ENCODE peak calls at places on chromosomes 1 and 21, in eight cellular contexts. One of them, this sample, is unnamed.

GRCh38 chr1:179586107-179586823 is 5.4 kb upstream of the TDRD5 start:
- DNase-seq in esophagus squamous epithelium: no peak
- DNase-seq in stomach: peak; percentile 85
- DNase-seq in upper lobe of right lung: peak; percentile 78
- DNase-seq in ovary: peak; percentile 38
- DNase-seq in heart left ventricle: peak; percentile 25
- DNase-seq in naive thymus-derived CD4-positive, alpha-beta T cell: no peak
- DNase-seq in CD8-positive, alpha-beta memory T cell: no peak
- DNase-seq in this sample: peak; percentile 70

GRCh38 chr1:176656257-176656995 is 193.5 kb downstream of the PAPPA2 start:
- DNase-seq in esophagus squamous epithelium: no peak
- DNase-seq in stomach: no peak
- DNase-seq in upper lobe of right lung: no peak
- DNase-seq in ovary: no peak
- DNase-seq in heart left ventricle: peak; percentile 47
- DNase-seq in naive thymus-derived CD4-positive, alpha-beta T cell: no peak
- DNase-seq in CD8-positive, alpha-beta memory T cell: no peak
- DNase-seq in this sample: no peak

GRCh38 chr1:228809621-228810313 is 74.5 kb downstream of the RHOU start:
- DNase-seq in esophagus squamous epithelium: no peak
- DNase-seq in stomach: no peak
- DNase-seq in upper lobe of right lung: no peak
- DNase-seq in ovary: no peak
- DNase-seq in heart left ventricle: no peak
- DNase-seq in naive thymus-derived CD4-positive, alpha-beta T cell: no peak
- DNase-seq in CD8-positive, alpha-beta memory T cell: no peak
- DNase-seq in this sample: peak; percentile 89

GRCh38 chr1:245969274-245969673 is 537.8 kb downstream of the SMYD3 start:
- DNase-seq in esophagus squamous epithelium: no peak
- DNase-seq in stomach: no peak
- DNase-seq in upper lobe of right lung: no peak
- DNase-seq in ovary: no peak
- DNase-seq in heart left ventricle: no peak
- DNase-seq in naive thymus-derived CD4-positive, alpha-beta T cell: no peak
- DNase-seq in CD8-positive, alpha-beta memory T cell: no peak
- DNase-seq in this sample: no peak

GRCh38 chr21:44273046-44273445 is 11.3 kb upstream of the DNMT3L start:
- DNase-seq in esophagus squamous epithelium: no peak
- DNase-seq in stomach: no peak
- DNase-seq in upper lobe of right lung: no peak
- DNase-seq in ovary: no peak
- DNase-seq in heart left ventricle: no peak
- DNase-seq in naive thymus-derived CD4-positive, alpha-beta T cell: no peak
- DNase-seq in CD8-positive, alpha-beta memory T cell: no peak
- DNase-seq in this sample: no peak

GRCh38 chr1:219555802-219556201 is 57.1 kb downstream of the ZC3H11B start:
- DNase-seq in esophagus squamous epithelium: no peak
- DNase-seq in stomach: no peak
- DNase-seq in upper lobe of right lung: no peak
- DNase-seq in ovary: no peak
- DNase-seq in heart left ventricle: no peak
- DNase-seq in naive thymus-derived CD4-positive, alpha-beta T cell: no peak
- DNase-seq in CD8-positive, alpha-beta memory T cell: no peak
- DNase-seq in this sample: no peak

GRCh38 chr1:154749078-154749760 is 120.9 kb downstream of the KCNN3 start:
- DNase-seq in esophagus squamous epithelium: no peak
- DNase-seq in stomach: no peak
- DNase-seq in upper lobe of right lung: no peak
- DNase-seq in ovary: no peak
- DNase-seq in heart left ventricle: no peak
- DNase-seq in naive thymus-derived CD4-positive, alpha-beta T cell: no peak
- DNase-seq in CD8-positive, alpha-beta memory T cell: no peak
- DNase-seq in this sample: peak; percentile 37

GRCh38 chr21:39938086-39938611 is 70.9 kb downstream of the PCP4 start:
- DNase-seq in esophagus squamous epithelium: no peak
- DNase-seq in stomach: no peak
- DNase-seq in upper lobe of right lung: no peak
- DNase-seq in ovary: no peak
- DNase-seq in heart left ventricle: no peak
- DNase-seq in naive thymus-derived CD4-positive, alpha-beta T cell: no peak
- DNase-seq in CD8-positive, alpha-beta memory T cell: no peak
- DNase-seq in this sample: no peak

GRCh38 chr1:95002657-95003432 is 69.9 kb downstream of the ALG14 start:
- DNase-seq in esophagus squamous epithelium: no peak
- DNase-seq in stomach: no peak
- DNase-seq in upper lobe of right lung: no peak
- DNase-seq in ovary: peak; percentile 36
- DNase-seq in heart left ventricle: peak; percentile 38
- DNase-seq in naive thymus-derived CD4-positive, alpha-beta T cell: no peak
- DNase-seq in CD8-positive, alpha-beta memory T cell: no peak
- DNase-seq in this sample: no peak

GRCh38 chr1:13487143-13487868 is 26.5 kb downstream of the LRRC38 start:
- DNase-seq in esophagus squamous epithelium: no peak
- DNase-seq in stomach: no peak
- DNase-seq in upper lobe of right lung: no peak
- DNase-seq in ovary: no peak
- DNase-seq in heart left ventricle: peak; percentile 76
- DNase-seq in naive thymus-derived CD4-positive, alpha-beta T cell: no peak
- DNase-seq in CD8-positive, alpha-beta memory T cell: no peak
- DNase-seq in this sample: no peak

GRCh38 chr1:38785285-38786039 is 74.1 kb downstream of the RRAGC start:
- DNase-seq in esophagus squamous epithelium: no peak
- DNase-seq in stomach: no peak
- DNase-seq in upper lobe of right lung: no peak
- DNase-seq in ovary: no peak
- DNase-seq in heart left ventricle: no peak
- DNase-seq in naive thymus-derived CD4-positive, alpha-beta T cell: no peak
- DNase-seq in CD8-positive, alpha-beta memory T cell: no peak
- DNase-seq in this sample: no peak

GRCh38 chr1:28021064-28021463 is 61.3 kb downstream of the XKR8 start:
- DNase-seq in esophagus squamous epithelium: no peak
- DNase-seq in stomach: no peak
- DNase-seq in upper lobe of right lung: no peak
- DNase-seq in ovary: no peak
- DNase-seq in heart left ventricle: no peak
- DNase-seq in naive thymus-derived CD4-positive, alpha-beta T cell: no peak
- DNase-seq in CD8-positive, alpha-beta memory T cell: no peak
- DNase-seq in this sample: no peak

GRCh38 chr1:31723828-31724359 is 20.1 kb upstream of the COL16A1 start:
- DNase-seq in esophagus squamous epithelium: no peak
- DNase-seq in stomach: peak; percentile 74
- DNase-seq in upper lobe of right lung: peak; percentile 79
- DNase-seq in ovary: peak; percentile 64
- DNase-seq in heart left ventricle: peak; percentile 50
- DNase-seq in naive thymus-derived CD4-positive, alpha-beta T cell: no peak
- DNase-seq in CD8-positive, alpha-beta memory T cell: no peak
- DNase-seq in this sample: peak; percentile 72

GRCh38 chr1:14968251-14968812 is 185.2 kb upstream of the TMEM51 start:
- DNase-seq in esophagus squamous epithelium: no peak
- DNase-seq in stomach: no peak
- DNase-seq in upper lobe of right lung: no peak
- DNase-seq in ovary: no peak
- DNase-seq in heart left ventricle: no peak
- DNase-seq in naive thymus-derived CD4-positive, alpha-beta T cell: no peak
- DNase-seq in CD8-positive, alpha-beta memory T cell: no peak
- DNase-seq in this sample: no peak

GRCh38 chr1:179599623-179600249 is 8.1 kb downstream of the TDRD5 start:
- DNase-seq in esophagus squamous epithelium: no peak
- DNase-seq in stomach: no peak
- DNase-seq in upper lobe of right lung: no peak
- DNase-seq in ovary: no peak
- DNase-seq in heart left ventricle: no peak
- DNase-seq in naive thymus-derived CD4-positive, alpha-beta T cell: no peak
- DNase-seq in CD8-positive, alpha-beta memory T cell: no peak
- DNase-seq in this sample: peak; percentile 78

GRCh38 chr1:184747089-184747955 is 7.3 kb downstream of the EDEM3 start:
- DNase-seq in esophagus squamous epithelium: no peak
- DNase-seq in stomach: no peak
- DNase-seq in upper lobe of right lung: no peak
- DNase-seq in ovary: no peak
- DNase-seq in heart left ventricle: no peak
- DNase-seq in naive thymus-derived CD4-positive, alpha-beta T cell: no peak
- DNase-seq in CD8-positive, alpha-beta memory T cell: no peak
- DNase-seq in this sample: no peak

GRCh38 chr1:24897263-24898151 is 32.6 kb downstream of the RUNX3 start:
- DNase-seq in esophagus squamous epithelium: no peak
- DNase-seq in stomach: peak; percentile 11
- DNase-seq in upper lobe of right lung: no peak
- DNase-seq in ovary: no peak
- DNase-seq in heart left ventricle: peak; percentile 12
- DNase-seq in naive thymus-derived CD4-positive, alpha-beta T cell: no peak
- DNase-seq in CD8-positive, alpha-beta memory T cell: no peak
- DNase-seq in this sample: peak; percentile 86

GRCh38 chr1:4745560-4745959 is 91.2 kb downstream of the AJAP1 start:
- DNase-seq in esophagus squamous epithelium: no peak
- DNase-seq in stomach: no peak
- DNase-seq in upper lobe of right lung: no peak
- DNase-seq in ovary: no peak
- DNase-seq in heart left ventricle: no peak
- DNase-seq in naive thymus-derived CD4-positive, alpha-beta T cell: no peak
- DNase-seq in CD8-positive, alpha-beta memory T cell: no peak
- DNase-seq in this sample: no peak

GRCh38 chr1:25197982-25198681 is 34.2 kb downstream of the SYF2 start:
- DNase-seq in esophagus squamous epithelium: no peak
- DNase-seq in stomach: no peak
- DNase-seq in upper lobe of right lung: no peak
- DNase-seq in ovary: no peak
- DNase-seq in heart left ventricle: no peak
- DNase-seq in naive thymus-derived CD4-positive, alpha-beta T cell: no peak
- DNase-seq in CD8-positive, alpha-beta memory T cell: no peak
- DNase-seq in this sample: peak; percentile 59

GRCh38 chr1:155023627-155024026 is 10.0 kb downstream of the DCST2 start:
- DNase-seq in esophagus squamous epithelium: no peak
- DNase-seq in stomach: no peak
- DNase-seq in upper lobe of right lung: no peak
- DNase-seq in ovary: no peak
- DNase-seq in heart left ventricle: no peak
- DNase-seq in naive thymus-derived CD4-positive, alpha-beta T cell: no peak
- DNase-seq in CD8-positive, alpha-beta memory T cell: no peak
- DNase-seq in this sample: no peak

GRCh38 chr1:3716351-3716750 is 35.9 kb upstream of the CCDC27 start:
- DNase-seq in esophagus squamous epithelium: no peak
- DNase-seq in stomach: no peak
- DNase-seq in upper lobe of right lung: no peak
- DNase-seq in ovary: no peak
- DNase-seq in heart left ventricle: no peak
- DNase-seq in naive thymus-derived CD4-positive, alpha-beta T cell: no peak
- DNase-seq in CD8-positive, alpha-beta memory T cell: no peak
- DNase-seq in this sample: no peak

DNA sequence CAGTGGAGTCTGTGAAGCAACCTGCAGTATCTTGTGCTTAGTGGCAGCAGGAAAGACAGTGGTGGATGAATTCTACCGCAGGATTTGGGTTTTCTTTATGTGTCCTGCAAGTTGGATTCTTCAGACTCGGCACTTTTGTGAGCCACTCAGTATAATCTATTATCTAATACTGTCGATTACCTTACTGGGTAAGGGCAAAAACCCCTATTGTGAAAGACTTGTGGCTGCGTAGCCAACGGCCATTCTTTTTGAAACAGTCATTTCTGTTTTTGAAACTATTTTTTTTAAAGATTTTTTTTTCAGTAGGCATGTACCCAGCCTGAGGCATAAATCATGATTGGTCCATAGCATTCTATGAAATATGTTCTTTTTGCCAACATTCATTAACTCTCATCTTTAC is 1.5 kb upstream of the KDM4A start:
- DNase-seq in esophagus squamous epithelium: no peak
- DNase-seq in stomach: no peak
- DNase-seq in upper lobe of right lung: no peak
- DNase-seq in ovary: no peak
- DNase-seq in heart left ventricle: no peak
- DNase-seq in naive thymus-derived CD4-positive, alpha-beta T cell: no peak
- DNase-seq in CD8-positive, alpha-beta memory T cell: no peak
- DNase-seq in this sample: no peak
- H3K27ac ChIP-seq in esophagus squamous epithelium: no peak overlapping the region
- H3K27ac ChIP-seq in stomach: no peak overlapping the region
- H3K27ac ChIP-seq in upper lobe of right lung: peak overlapping the region; percentile 90
- H3K27ac ChIP-seq in ovary: no peak overlapping the region
- H3K27ac ChIP-seq in heart left ventricle: no peak overlapping the region
- H3K27ac ChIP-seq in naive thymus-derived CD4-positive, alpha-beta T cell: no peak overlapping the region
- H3K27ac ChIP-seq in CD8-positive, alpha-beta memory T cell: no peak overlapping the region
- H3K27ac ChIP-seq in this sample: no peak overlapping the region

GRCh38 chr1:64898107-64898861 is 68.1 kb downstream of the JAK1 start:
- DNase-seq in esophagus squamous epithelium: peak; percentile 10
- DNase-seq in stomach: peak; percentile 75
- DNase-seq in upper lobe of right lung: peak; percentile 70
- DNase-seq in ovary: peak; percentile 85
- DNase-seq in heart left ventricle: peak; percentile 81
- DNase-seq in naive thymus-derived CD4-positive, alpha-beta T cell: no peak
- DNase-seq in CD8-positive, alpha-beta memory T cell: no peak
- DNase-seq in this sample: peak; percentile 93
- H3K4me3 ChIP-seq in esophagus squamous epithelium: no peak overlapping the region
- H3K4me3 ChIP-seq in stomach: no peak overlapping the region
- H3K4me3 ChIP-seq in upper lobe of right lung: no peak overlapping the region
- H3K4me3 ChIP-seq in ovary: no peak overlapping the region
- H3K4me3 ChIP-seq in heart left ventricle: no peak overlapping the region
- H3K4me3 ChIP-seq in naive thymus-derived CD4-positive, alpha-beta T cell: no peak overlapping the region
- H3K4me3 ChIP-seq in CD8-positive, alpha-beta memory T cell: no peak overlapping the region
- H3K4me3 ChIP-seq in this sample: no peak overlapping the region

GRCh38 chr1:196517193-196517592 is 91.0 kb downstream of the KCNT2 start:
- DNase-seq in esophagus squamous epithelium: no peak
- DNase-seq in stomach: no peak
- DNase-seq in upper lobe of right lung: no peak
- DNase-seq in ovary: no peak
- DNase-seq in heart left ventricle: no peak
- DNase-seq in naive thymus-derived CD4-positive, alpha-beta T cell: no peak
- DNase-seq in CD8-positive, alpha-beta memory T cell: no peak
- DNase-seq in this sample: no peak
- H3K4me1 ChIP-seq in esophagus squamous epithelium: no peaks in the 10 kb centered on the region
- H3K4me1 ChIP-seq in stomach: no peaks in the 10 kb centered on the region
- H3K4me1 ChIP-seq in upper lobe of right lung: no peaks in the 10 kb centered on the region
- H3K4me1 ChIP-seq in ovary: peaks cover 2% of the 10 kb centered on the region
- H3K4me1 ChIP-seq in heart left ventricle: no peaks in the 10 kb centered on the region
- H3K4me1 ChIP-seq in naive thymus-derived CD4-positive, alpha-beta T cell: no peaks in the 10 kb centered on the region
- H3K4me1 ChIP-seq in CD8-positive, alpha-beta memory T cell: no peaks in the 10 kb centered on the region
- H3K4me1 ChIP-seq in this sample: no peaks in the 10 kb centered on the region

DNA sequence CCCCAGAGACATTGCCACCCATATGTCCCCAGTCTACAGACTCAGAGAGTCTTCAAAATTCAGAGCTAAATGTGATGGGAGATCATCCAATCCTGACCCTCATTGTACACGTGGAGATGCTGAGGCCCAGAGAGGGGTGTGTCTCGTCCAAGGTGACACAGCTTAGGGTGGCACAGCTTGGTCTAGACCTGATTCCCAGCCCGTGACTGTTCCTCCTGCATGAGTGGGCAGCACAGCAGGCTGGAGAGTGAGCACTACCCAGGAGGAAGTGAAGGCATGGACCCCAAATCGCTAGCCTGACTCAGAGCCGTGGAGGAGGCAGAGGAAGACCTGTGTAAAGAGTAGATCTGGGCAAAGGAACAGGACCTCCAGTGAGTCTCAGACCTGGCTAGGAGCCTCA is 16.4 kb downstream of the S100A7 start:
- DNase-seq in esophagus squamous epithelium: no peak
- DNase-seq in stomach: no peak
- DNase-seq in upper lobe of right lung: no peak
- DNase-seq in ovary: no peak
- DNase-seq in heart left ventricle: no peak
- DNase-seq in naive thymus-derived CD4-positive, alpha-beta T cell: no peak
- DNase-seq in CD8-positive, alpha-beta memory T cell: no peak
- DNase-seq in this sample: no peak
- H3K27ac ChIP-seq in esophagus squamous epithelium: no peak overlapping the region
- H3K27ac ChIP-seq in stomach: no peak overlapping the region
- H3K27ac ChIP-seq in upper lobe of right lung: no peak overlapping the region
- H3K27ac ChIP-seq in ovary: no peak overlapping the region
- H3K27ac ChIP-seq in heart left ventricle: no peak overlapping the region
- H3K27ac ChIP-seq in naive thymus-derived CD4-positive, alpha-beta T cell: no peak overlapping the region
- H3K27ac ChIP-seq in CD8-positive, alpha-beta memory T cell: no peak overlapping the region
- H3K27ac ChIP-seq in this sample: no peak overlapping the region

GRCh38 chr1:202018476-202019234 is 8.3 kb downstream of the ELF3 start:
- DNase-seq in esophagus squamous epithelium: no peak
- DNase-seq in stomach: peak; percentile 93
- DNase-seq in upper lobe of right lung: peak; percentile 90
- DNase-seq in ovary: no peak
- DNase-seq in heart left ventricle: no peak
- DNase-seq in naive thymus-derived CD4-positive, alpha-beta T cell: no peak
- DNase-seq in CD8-positive, alpha-beta memory T cell: no peak
- DNase-seq in this sample: peak; percentile 96
- H3K4me3 ChIP-seq in esophagus squamous epithelium: no peak overlapping the region
- H3K4me3 ChIP-seq in stomach: peak overlapping the region; percentile 8
- H3K4me3 ChIP-seq in upper lobe of right lung: no peak overlapping the region
- H3K4me3 ChIP-seq in ovary: no peak overlapping the region
- H3K4me3 ChIP-seq in heart left ventricle: no peak overlapping the region
- H3K4me3 ChIP-seq in naive thymus-derived CD4-positive, alpha-beta T cell: no peak overlapping the region
- H3K4me3 ChIP-seq in CD8-positive, alpha-beta memory T cell: no peak overlapping the region
- H3K4me3 ChIP-seq in this sample: peak overlapping the region; percentile 10